ENCODE peak calls at places on chromosomes 4 and X, in four cellular contexts. One of them, this sample, is unnamed.

GRCh38 chr4:89539374-89539773 is 231.8 kb upstream of the GPRIN3 start:
- DNase-seq in hepatocyte: peak; percentile 31
- DNase-seq in OCI-LY7: no peak
- DNase-seq in K562: no peak
- DNase-seq in this sample: no peak

GRCh38 chr4:1981251-1982055 is 27.3 kb downstream of the NELFA start:
- DNase-seq in hepatocyte: no peak
- DNase-seq in OCI-LY7: peak; percentile 16
- DNase-seq in K562: peak; percentile 72
- DNase-seq in this sample: no peak

GRCh38 chr4:123555500-123556273 is 159.1 kb downstream of the SPRY1 start:
- DNase-seq in hepatocyte: peak; percentile 92
- DNase-seq in OCI-LY7: no peak
- DNase-seq in K562: peak; percentile 41
- DNase-seq in this sample: no peak

GRCh38 chrX:17511556-17511955 is 136.6 kb downstream of the NHS start:
- DNase-seq in hepatocyte: no peak
- DNase-seq in OCI-LY7: no peak
- DNase-seq in K562: no peak
- DNase-seq in this sample: no peak

GRCh38 chr4:139764192-139764591 is 98.6 kb downstream of the MGST2 start:
- DNase-seq in hepatocyte: no peak
- DNase-seq in OCI-LY7: no peak
- DNase-seq in K562: no peak
- DNase-seq in this sample: no peak

GRCh38 chr4:24583451-24584174 is 741 bp downstream of the DHX15 start:
- DNase-seq in hepatocyte: peak; percentile 78
- DNase-seq in OCI-LY7: peak; percentile 73
- DNase-seq in K562: peak; percentile 76
- DNase-seq in this sample: peak; percentile 44

GRCh38 chr4:95963456-95963855 is 123.6 kb downstream of the PDHA2 start:
- DNase-seq in hepatocyte: no peak
- DNase-seq in OCI-LY7: no peak
- DNase-seq in K562: no peak
- DNase-seq in this sample: no peak

GRCh38 chrX:47218920-47219815 is 687 bp downstream of the CDK16 start:
- DNase-seq in hepatocyte: peak; percentile 83
- DNase-seq in OCI-LY7: peak; percentile 57
- DNase-seq in K562: peak; percentile 70
- DNase-seq in this sample: peak; percentile 28

GRCh38 chrX:102867254-102867653 is 69.8 kb upstream of the RAB40AL start:
- DNase-seq in hepatocyte: no peak
- DNase-seq in OCI-LY7: no peak
- DNase-seq in K562: no peak
- DNase-seq in this sample: no peak

GRCh38 chr4:106063009-106063408 is 167.7 kb downstream of the NPNT start:
- DNase-seq in hepatocyte: no peak
- DNase-seq in OCI-LY7: no peak
- DNase-seq in K562: no peak
- DNase-seq in this sample: no peak

GRCh38 chr4:32226201-32226600 is 1506.0 kb downstream of the PCDH7 start:
- DNase-seq in hepatocyte: no peak
- DNase-seq in OCI-LY7: no peak
- DNase-seq in K562: no peak
- DNase-seq in this sample: no peak

GRCh38 chrX:17655232-17656034 is 81.9 kb upstream of the SCML1 start:
- DNase-seq in hepatocyte: peak; percentile 10
- DNase-seq in OCI-LY7: no peak
- DNase-seq in K562: no peak
- DNase-seq in this sample: no peak

GRCh38 chr4:175953960-175954521 is 111.6 kb upstream of the WDR17 start:
- DNase-seq in hepatocyte: no peak
- DNase-seq in OCI-LY7: peak; percentile 73
- DNase-seq in K562: no peak
- DNase-seq in this sample: peak; percentile 65

GRCh38 chr4:119266153-119266552 is 53.6 kb downstream of the USP53 start:
- DNase-seq in hepatocyte: no peak
- DNase-seq in OCI-LY7: no peak
- DNase-seq in K562: no peak
- DNase-seq in this sample: no peak

GRCh38 chrX:79366888-79367749 is at the start of gene ITM2A:
- DNase-seq in hepatocyte: peak; percentile 35
- DNase-seq in OCI-LY7: no peak
- DNase-seq in K562: peak; percentile 85
- DNase-seq in this sample: peak; percentile 51

GRCh38 chr4:105329081-105329480 is 144.8 kb downstream of the PPA2 start:
- DNase-seq in hepatocyte: no peak
- DNase-seq in OCI-LY7: no peak
- DNase-seq in K562: no peak
- DNase-seq in this sample: no peak

GRCh38 chrX:153494541-153495361 is at the start of gene BGN:
- DNase-seq in hepatocyte: peak; percentile 59
- DNase-seq in OCI-LY7: no peak
- DNase-seq in K562: peak; percentile 34
- DNase-seq in this sample: no peak

GRCh38 chr4:123870283-123870876 is 473.8 kb downstream of the SPRY1 start:
- DNase-seq in hepatocyte: no peak
- DNase-seq in OCI-LY7: no peak
- DNase-seq in K562: no peak
- DNase-seq in this sample: no peak

GRCh38 chrX:122567911-122568310 is 616.2 kb upstream of the GRIA3 start:
- DNase-seq in hepatocyte: no peak
- DNase-seq in OCI-LY7: no peak
- DNase-seq in K562: no peak
- DNase-seq in this sample: no peak

GRCh38 chr4:76677571-76678326 is 220.2 kb downstream of the SOWAHB start:
- DNase-seq in hepatocyte: no peak
- DNase-seq in OCI-LY7: no peak
- DNase-seq in K562: no peak
- DNase-seq in this sample: no peak

GRCh38 chr4:172815499-172816175 is 353.0 kb upstream of the GALNT7 start:
- DNase-seq in hepatocyte: peak; percentile 57
- DNase-seq in OCI-LY7: no peak
- DNase-seq in K562: no peak
- DNase-seq in this sample: no peak

GRCh38 chr4:180828455-180829018 is 1414.7 kb upstream of the TENM3 start:
- DNase-seq in hepatocyte: peak; percentile 75
- DNase-seq in OCI-LY7: peak; percentile 68
- DNase-seq in K562: peak; percentile 23
- DNase-seq in this sample: peak; percentile 44

GRCh38 chrX:116872931-116873330 is 410.2 kb upstream of the CT83 start:
- DNase-seq in hepatocyte: no peak
- DNase-seq in OCI-LY7: no peak
- DNase-seq in K562: no peak
- DNase-seq in this sample: no peak

GRCh38 chr4:84258905-84259830 is 239.9 kb downstream of the NKX6-1 start:
- DNase-seq in hepatocyte: peak; percentile 50
- DNase-seq in OCI-LY7: peak; percentile 29
- DNase-seq in K562: peak; percentile 26
- DNase-seq in this sample: peak; percentile 51

GRCh38 chr4:72553540-72553939 is 15.5 kb downstream of the ADAMTS3 start:
- DNase-seq in hepatocyte: no peak
- DNase-seq in OCI-LY7: no peak
- DNase-seq in K562: peak; percentile 85
- DNase-seq in this sample: no peak

GRCh38 chr4:147367841-147368385 is 113.0 kb upstream of the EDNRA start:
- DNase-seq in hepatocyte: no peak
- DNase-seq in OCI-LY7: no peak
- DNase-seq in K562: no peak
- DNase-seq in this sample: no peak

GRCh38 chr4:26000274-26000950 is 86.4 kb downstream of the SMIM20 start:
- DNase-seq in hepatocyte: no peak
- DNase-seq in OCI-LY7: no peak
- DNase-seq in K562: no peak
- DNase-seq in this sample: no peak

GRCh38 chr4:167183036-167183435 is 51.3 kb downstream of the SPOCK3 start:
- DNase-seq in hepatocyte: no peak
- DNase-seq in OCI-LY7: no peak
- DNase-seq in K562: no peak
- DNase-seq in this sample: no peak

GRCh38 chr4:151031831-151032605 is 16.9 kb upstream of the LRBA start:
- DNase-seq in hepatocyte: no peak
- DNase-seq in OCI-LY7: no peak
- DNase-seq in K562: peak; percentile 85
- DNase-seq in this sample: no peak

GRCh38 chr4:101140228-101140627 is 207.1 kb downstream of the PPP3CA start:
- DNase-seq in hepatocyte: no peak
- DNase-seq in OCI-LY7: no peak
- DNase-seq in K562: no peak
- DNase-seq in this sample: no peak

GRCh38 chr4:102338405-102338804 is 6.9 kb downstream of the SLC39A8 start:
- DNase-seq in hepatocyte: no peak
- DNase-seq in OCI-LY7: no peak
- DNase-seq in K562: no peak
- DNase-seq in this sample: no peak

GRCh38 chr4:188551156-188551555 is 411.9 kb downstream of the TRIML1 start:
- DNase-seq in hepatocyte: no peak
- DNase-seq in OCI-LY7: no peak
- DNase-seq in K562: no peak
- DNase-seq in this sample: no peak

GRCh38 chr4:176467011-176467410 is 147.2 kb downstream of the SPCS3 start:
- DNase-seq in hepatocyte: no peak
- DNase-seq in OCI-LY7: no peak
- DNase-seq in K562: no peak
- DNase-seq in this sample: no peak

GRCh38 chr4:37908488-37909343 is 17.8 kb downstream of the TBC1D1 start:
- DNase-seq in hepatocyte: no peak
- DNase-seq in OCI-LY7: no peak
- DNase-seq in K562: no peak
- DNase-seq in this sample: no peak

GRCh38 chrX:104288961-104289360 is 34.2 kb upstream of the ESX1 start:
- DNase-seq in hepatocyte: no peak
- DNase-seq in OCI-LY7: no peak
- DNase-seq in K562: no peak
- DNase-seq in this sample: no peak

GRCh38 chrX:120365320-120365719 is 3.4 kb downstream of the ATP1B4 start:
- DNase-seq in hepatocyte: peak; percentile 38
- DNase-seq in OCI-LY7: peak; percentile 67
- DNase-seq in K562: peak; percentile 62
- DNase-seq in this sample: peak; percentile 72

GRCh38 chr4:110770353-110770752 is 147.5 kb upstream of the PITX2 start:
- DNase-seq in hepatocyte: no peak
- DNase-seq in OCI-LY7: no peak
- DNase-seq in K562: no peak
- DNase-seq in this sample: no peak
- H2AFZ ChIP-seq in hepatocyte: no peak overlapping the region
- H2AFZ ChIP-seq in OCI-LY7: no peak overlapping the region
- H2AFZ ChIP-seq in K562: no peak overlapping the region
- H2AFZ ChIP-seq in this sample: no peak overlapping the region

DNA sequence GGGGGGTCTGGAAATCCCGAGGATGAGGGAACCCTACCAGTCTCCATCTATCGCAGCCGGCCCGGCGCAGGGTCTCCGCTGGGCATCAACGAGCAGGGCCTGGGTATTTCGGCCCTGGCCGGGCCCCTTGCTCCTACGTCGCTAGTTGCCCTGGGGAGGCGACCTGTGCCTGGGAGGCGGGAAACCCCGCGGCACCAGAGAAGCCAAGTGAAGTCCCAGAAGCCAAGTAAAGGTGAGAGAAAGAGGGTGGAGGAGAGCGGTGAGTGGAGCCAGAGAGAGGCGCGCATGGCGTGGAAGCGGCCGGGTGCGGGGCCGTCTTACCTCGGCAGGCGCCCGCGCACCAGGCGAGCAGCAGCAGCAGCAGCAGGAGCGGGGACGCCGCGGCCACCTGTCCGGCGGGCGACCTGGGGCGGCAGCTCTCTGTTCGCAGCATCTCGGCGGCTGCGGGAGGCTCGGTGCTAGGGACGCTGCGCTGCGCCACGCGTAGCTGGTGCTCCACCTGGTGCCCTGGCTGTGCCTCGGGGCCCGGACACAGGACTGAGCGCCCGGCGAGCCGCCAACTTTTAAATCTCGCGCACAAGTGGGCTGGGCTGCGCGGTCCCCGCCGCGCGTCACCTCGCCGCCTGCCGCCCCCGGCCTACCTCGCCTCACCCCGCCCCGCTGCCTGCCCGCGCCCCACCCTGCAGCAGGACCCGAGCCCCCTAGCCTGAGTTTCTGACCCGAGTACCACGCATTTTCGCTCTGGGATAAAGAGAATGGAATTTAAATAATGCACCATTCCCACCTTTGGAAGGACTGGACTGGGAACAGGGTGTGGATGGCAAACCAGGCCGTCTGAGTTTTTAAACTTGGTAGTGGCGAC is at the start of gene NMU:
- DNase-seq in hepatocyte: peak; percentile 67
- DNase-seq in OCI-LY7: no peak
- DNase-seq in K562: peak; percentile 89
- DNase-seq in this sample: peak; percentile 79
- H2AFZ ChIP-seq in hepatocyte: peak within 1 kb of the TSS; percentile 86
- H2AFZ ChIP-seq in OCI-LY7: no peak within 1 kb of the TSS
- H2AFZ ChIP-seq in K562: peak within 1 kb of the TSS; percentile 83
- H2AFZ ChIP-seq in this sample: peak within 1 kb of the TSS; percentile 74

GRCh38 chr4:87377816-87378215 is 13.2 kb downstream of the HSD17B11 start:
- DNase-seq in hepatocyte: no peak
- DNase-seq in OCI-LY7: no peak
- DNase-seq in K562: no peak
- DNase-seq in this sample: no peak
- H2AFZ ChIP-seq in hepatocyte: no peak overlapping the region
- H2AFZ ChIP-seq in OCI-LY7: no peak overlapping the region
- H2AFZ ChIP-seq in K562: no peak overlapping the region
- H2AFZ ChIP-seq in this sample: no peak overlapping the region

GRCh38 chr4:186191266-186192067 is at the start of gene CYP4V2:
- DNase-seq in hepatocyte: peak; percentile 88
- DNase-seq in OCI-LY7: peak; percentile 92
- DNase-seq in K562: peak; percentile 89
- DNase-seq in this sample: peak; percentile 93
- H2AFZ ChIP-seq in hepatocyte: peak within 1 kb of the TSS; percentile 99
- H2AFZ ChIP-seq in OCI-LY7: peak within 1 kb of the TSS; percentile 93
- H2AFZ ChIP-seq in K562: peak within 1 kb of the TSS; percentile 97
- H2AFZ ChIP-seq in this sample: peak within 1 kb of the TSS; percentile 77

DNA sequence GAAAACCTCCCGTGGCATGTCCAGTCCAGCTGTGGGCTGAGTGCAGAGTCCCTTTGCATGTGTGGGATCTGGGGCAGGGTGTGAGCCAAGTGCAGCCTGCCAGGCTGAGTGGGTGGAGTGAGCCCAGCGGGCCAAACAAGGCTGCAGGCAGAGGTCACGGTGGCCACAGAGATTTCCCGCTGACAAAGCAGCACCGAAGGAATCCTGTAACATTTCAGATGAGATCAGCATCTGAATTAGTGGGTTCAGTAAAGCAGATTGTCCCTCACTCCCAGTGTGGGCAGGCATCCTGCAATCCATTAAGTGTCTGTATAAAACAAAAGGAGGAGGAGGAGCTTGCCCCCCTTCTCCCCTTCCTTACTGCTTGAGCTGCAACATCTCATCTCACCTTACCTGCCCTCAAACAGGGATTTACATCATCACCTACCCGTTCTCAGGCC is 324.4 kb downstream of the FAT4 start:
- DNase-seq in hepatocyte: peak; percentile 17
- DNase-seq in OCI-LY7: no peak
- DNase-seq in K562: no peak
- DNase-seq in this sample: no peak
- H2AFZ ChIP-seq in hepatocyte: no peak overlapping the region
- H2AFZ ChIP-seq in OCI-LY7: no peak overlapping the region
- H2AFZ ChIP-seq in K562: no peak overlapping the region
- H2AFZ ChIP-seq in this sample: no peak overlapping the region

This sample was measured in MM.1S.